ENCODE peak calls at places on chromosomes 3 and 15, in seven cellular contexts. N is GM23248, T is HL-60, X is HepG2, M is HT-29, U is AG10803, Y is cardiac muscle cell. O is an unnamed sample.
A peak's percentile ranks its signal among the peaks of the same experiment; 100 is the strongest.

GRCh38 chr3:77362936-77363335 is 323.0 kb downstream of the ROBO2 start:
- DNase-seq in Y (no peak), M (no peak), T (no peak), N (no peak), X (no peak), U (no peak), O (no peak)

GRCh38 chr3:65811050-65811766 is 227.5 kb downstream of the MAGI1 start:
- DNase-seq in Y (no peak), T (no peak), M (no peak), N (peak; percentile 75), X (no peak), U (no peak), O (no peak)

GRCh38 chr3:59678042-59678707 is 628.4 kb upstream of the CFAP20DC start:
- DNase-seq in Y (no peak), M (no peak), U (no peak), X (no peak), N (no peak), T (no peak), O (no peak)

GRCh38 chr3:4043867-4044575 is 244.8 kb downstream of the LRRN1 start:
- DNase-seq in M (no peak), Y (no peak), N (peak; percentile 42), X (no peak), T (no peak), U (peak; percentile 23), O (no peak)

GRCh38 chr3:157104521-157104920 is 55.4 kb downstream of the CCNL1 start:
- DNase-seq in T (no peak), U (no peak), N (peak; percentile 69), Y (no peak), X (no peak), M (no peak), O (no peak)

GRCh38 chr15:48005921-48006541 is 114.8 kb upstream of the SLC24A5 start:
- DNase-seq in U (peak; percentile 22), X (no peak), T (no peak), M (no peak), N (peak; percentile 7), Y (no peak), O (no peak)

GRCh38 chr15:98241032-98241554 is 280.6 kb downstream of the ARRDC4 start:
- DNase-seq in N (no peak), X (no peak), U (no peak), Y (no peak), T (no peak), M (peak; percentile 22), O (no peak)

GRCh38 chr15:92205255-92205739 is 188.4 kb upstream of the ST8SIA2 start:
- DNase-seq in N (peak; percentile 12), U (peak; percentile 6), Y (peak; percentile 43), M (peak; percentile 50), X (peak; percentile 3), T (no peak), O (no peak)

GRCh38 chr3:177792363-177793030 is 595.2 kb upstream of the TBL1XR1 start:
- DNase-seq in Y (no peak), T (no peak), X (no peak), N (peak; percentile 13), M (no peak), U (peak; percentile 59), O (no peak)

GRCh38 chr3:106281231-106281630 is 412.4 kb upstream of the CBLB start:
- DNase-seq in U (peak; percentile 41), M (peak; percentile 42), Y (peak; percentile 8), X (no peak), T (no peak), N (no peak), O (no peak)

GRCh38 chr3:23702198-23702597 is 103.6 kb upstream of the UBE2E1 start:
- DNase-seq in X (no peak), U (peak; percentile 20), T (no peak), Y (no peak), M (no peak), N (no peak), O (no peak)

GRCh38 chr15:89419370-89419984 is 76.9 kb downstream of the RHCG start:
- DNase-seq in Y (peak; percentile 87), T (peak; percentile 36), M (peak; percentile 53), X (peak; percentile 18), U (no peak), N (peak; percentile 63), O (no peak)

GRCh38 chr3:8348076-8348475 is 153.5 kb upstream of the LMCD1 start:
- DNase-seq in X (no peak), U (no peak), M (no peak), T (no peak), N (no peak), Y (no peak), O (no peak)

GRCh38 chr15:80619677-80620076 is 75.4 kb upstream of the ABHD17C start:
- DNase-seq in M (peak; percentile 66), X (peak; percentile 13), Y (no peak), N (peak; percentile 49), U (peak; percentile 50), T (no peak), O (no peak)

GRCh38 chr15:82105458-82106205 is 59.8 kb upstream of the MEX3B start:
- DNase-seq in U (peak; percentile 94), X (peak; percentile 5), M (peak; percentile 62), N (peak; percentile 85), T (no peak), Y (no peak), O (no peak)

GRCh38 chr15:62469874-62470688 is 305.0 kb upstream of the C2CD4B start:
- DNase-seq in Y (no peak), T (no peak), U (peak; percentile 96), X (peak; percentile 12), N (peak; percentile 88), M (no peak), O (peak; percentile 48)

GRCh38 chr3:184765047-184765729 is 46.8 kb upstream of the VPS8 start:
- DNase-seq in T (no peak), Y (no peak), N (no peak), X (no peak), M (no peak), U (no peak), O (peak; percentile 82)

GRCh38 chr3:153767601-153768558 is 353.3 kb upstream of the ARHGEF26 start:
- DNase-seq in N (no peak), T (no peak), X (no peak), M (no peak), U (no peak), Y (no peak), O (no peak)

GRCh38 chr15:44458429-44458828 is 31.0 kb downstream of the CTDSPL2 start:
- DNase-seq in N (no peak), Y (no peak), X (no peak), T (no peak), U (no peak), M (no peak), O (no peak)

GRCh38 chr3:148911173-148911572 is 46.1 kb downstream of the CPA3 start:
- DNase-seq in Y (no peak), N (no peak), T (no peak), U (no peak), M (no peak), X (no peak), O (no peak)

GRCh38 chr3:159988617-159989251 is at the start of gene IL12A:
- DNase-seq in M (peak; percentile 56), N (peak; percentile 80), T (peak; percentile 70), X (peak; percentile 59), Y (peak; percentile 82), U (peak; percentile 66), O (peak; percentile 64)

GRCh38 chr3:126607214-126607908 is 47.6 kb downstream of the TXNRD3 start:
- DNase-seq in T (peak; percentile 49), N (peak; percentile 75), M (peak; percentile 16), U (peak; percentile 52), X (no peak), Y (no peak), O (no peak)